ENCODE peak calls at places on chromosomes 2 and 18, in ten cellular contexts. K is endothelial cell of umbilical vein, W is transverse colon, D is Panc1, Z is stomach, R is HCT116, X is GM23338, G is breast epithelium, J is sigmoid colon, N is prostate gland. C is an unnamed sample. For H3K4me1, the result is how much of the 10 kb centered on the place peaks cover.

GRCh38 chr2:226087505-226088365 is 688.2 kb downstream of the NYAP2 start:
- DNase-seq in K (no peak), W (no peak), D (no peak), Z (no peak), R (no peak), X (no peak), G (no peak), J (no peak), N (no peak), C (no peak)

GRCh38 chr2:186639939-186640338 is 50.1 kb downstream of the ITGAV start:
- DNase-seq in K (no peak), W (no peak), D (no peak), Z (no peak), R (no peak), X (no peak), G (no peak), J (no peak), N (no peak), C (no peak)

GRCh38 chr2:219298759-219299371 is 10.3 kb downstream of the PTPRN start:
- DNase-seq in K (peak), W (peak), D (peak), Z (peak), R (peak), X (peak), G (peak), J (peak), N (peak), C (peak)

GRCh38 chr2:135773917-135774316 is 32.3 kb downstream of the UBXN4 start:
- DNase-seq in K (peak), W (no peak), D (no peak), Z (no peak), R (no peak), X (no peak), G (no peak), J (no peak), N (no peak), C (no peak)

GRCh38 chr2:167504695-167505094 is 616.4 kb downstream of the XIRP2 start:
- DNase-seq in K (no peak), W (no peak), D (no peak), Z (no peak), R (no peak), X (no peak), G (no peak), J (no peak), N (no peak), C (no peak)

GRCh38 chr2:217827430-217828201 is 175.2 kb downstream of the TNS1 start:
- DNase-seq in K (peak), W (no peak), D (no peak), Z (no peak), R (no peak), X (no peak), G (no peak), J (no peak), N (no peak), C (no peak)

GRCh38 chr2:154758871-154759270 is 60.4 kb downstream of the KCNJ3 start:
- DNase-seq in K (no peak), W (no peak), D (no peak), Z (no peak), R (no peak), X (no peak), G (no peak), J (no peak), N (no peak), C (no peak)

GRCh38 chr2:240237609-240238151 is 97.2 kb upstream of the OTOS start:
- DNase-seq in K (peak), W (no peak), D (no peak), Z (peak), R (no peak), X (no peak), G (no peak), J (peak), N (no peak), C (no peak)

GRCh38 chr2:234457421-234457820 is 39.5 kb downstream of the ARL4C start:
- DNase-seq in K (no peak), W (no peak), D (no peak), Z (no peak), R (no peak), X (no peak), G (no peak), J (no peak), N (no peak), C (no peak)

GRCh38 chr2:40786636-40787035 is 334.7 kb upstream of the SLC8A1 start:
- DNase-seq in K (peak), W (no peak), D (no peak), Z (no peak), R (no peak), X (no peak), G (no peak), J (no peak), N (no peak), C (no peak)

GRCh38 chr2:25692737-25693445 is 19.5 kb upstream of the DTNB start:
- DNase-seq in K (no peak), W (no peak), D (no peak), Z (no peak), R (no peak), X (no peak), G (no peak), J (no peak), N (no peak), C (no peak)

GRCh38 chr18:10140461-10140911 is 226.7 kb downstream of the VAPA start:
- DNase-seq in K (no peak), W (no peak), D (no peak), Z (no peak), R (no peak), X (peak), G (no peak), J (no peak), N (no peak), C (no peak)

GRCh38 chr2:225670111-225670974 is 270.8 kb downstream of the NYAP2 start:
- DNase-seq in K (peak), W (no peak), D (no peak), Z (no peak), R (peak), X (peak), G (no peak), J (no peak), N (no peak), C (no peak)

GRCh38 chr18:68229351-68229750 is 485.6 kb downstream of the TMX3 start:
- DNase-seq in K (no peak), W (no peak), D (no peak), Z (no peak), R (no peak), X (no peak), G (no peak), J (no peak), N (no peak), C (no peak)

GRCh38 chr2:134647607-134648256 is 71.1 kb downstream of the TMEM163 start:
- DNase-seq in K (no peak), W (no peak), D (no peak), Z (no peak), R (no peak), X (no peak), G (no peak), J (peak), N (no peak), C (no peak)

GRCh38 chr2:167345559-167345958 is 457.3 kb downstream of the XIRP2 start:
- DNase-seq in K (no peak), W (no peak), D (no peak), Z (no peak), R (no peak), X (no peak), G (no peak), J (no peak), N (no peak), C (no peak)

GRCh38 chr2:974054-974453 is 23.4 kb downstream of the SNTG2 start:
- DNase-seq in K (no peak), W (no peak), D (no peak), Z (no peak), R (no peak), X (no peak), G (no peak), J (no peak), N (no peak), C (no peak)

GRCh38 chr2:148615446-148615845 is 29.1 kb upstream of the EPC2 start:
- DNase-seq in K (peak), W (no peak), D (no peak), Z (no peak), R (no peak), X (peak), G (no peak), J (no peak), N (no peak), C (no peak)

GRCh38 chr2:134218928-134219707 is 34.8 kb upstream of the MGAT5 start:
- DNase-seq in K (no peak), W (peak), D (no peak), Z (no peak), R (no peak), X (no peak), G (peak), J (no peak), N (no peak), C (no peak)

GRCh38 chr2:73110622-73111299 is 2.0 kb downstream of the RAB11FIP5 start:
- DNase-seq in K (peak), W (peak), D (no peak), Z (no peak), R (no peak), X (no peak), G (no peak), J (no peak), N (no peak), C (no peak)

GRCh38 chr18:78242307-78242643 is 737.3 kb upstream of the SALL3 start:
- DNase-seq in K (no peak), W (peak), D (no peak), Z (no peak), R (no peak), X (no peak), G (no peak), J (peak), N (no peak), C (peak)

GRCh38 chr18:30175061-30175574 is 867.4 kb downstream of the DSC3 start:
- DNase-seq in K (no peak), W (no peak), D (no peak), Z (no peak), R (no peak), X (no peak), G (no peak), J (no peak), N (no peak), C (peak)
- H3K4me3 ChIP-seq in K (no peak), W (no peak), D (no peak), Z (no peak), R (no peak), X (no peak), G (no peak), J (no peak), N (no peak), C (no peak)

GRCh38 chr2:65067806-65068553 is 11.8 kb downstream of the CEP68 start:
- DNase-seq in K (no peak), W (no peak), D (no peak), Z (no peak), R (no peak), X (no peak), G (no peak), J (no peak), N (no peak), C (no peak)
- H3K4me1 ChIP-seq in K (under half), W (under half), D (under half), Z (under half), R (half or more), X (under half), G (under half), J (half or more), N (under half), C (half or more)

DNA sequence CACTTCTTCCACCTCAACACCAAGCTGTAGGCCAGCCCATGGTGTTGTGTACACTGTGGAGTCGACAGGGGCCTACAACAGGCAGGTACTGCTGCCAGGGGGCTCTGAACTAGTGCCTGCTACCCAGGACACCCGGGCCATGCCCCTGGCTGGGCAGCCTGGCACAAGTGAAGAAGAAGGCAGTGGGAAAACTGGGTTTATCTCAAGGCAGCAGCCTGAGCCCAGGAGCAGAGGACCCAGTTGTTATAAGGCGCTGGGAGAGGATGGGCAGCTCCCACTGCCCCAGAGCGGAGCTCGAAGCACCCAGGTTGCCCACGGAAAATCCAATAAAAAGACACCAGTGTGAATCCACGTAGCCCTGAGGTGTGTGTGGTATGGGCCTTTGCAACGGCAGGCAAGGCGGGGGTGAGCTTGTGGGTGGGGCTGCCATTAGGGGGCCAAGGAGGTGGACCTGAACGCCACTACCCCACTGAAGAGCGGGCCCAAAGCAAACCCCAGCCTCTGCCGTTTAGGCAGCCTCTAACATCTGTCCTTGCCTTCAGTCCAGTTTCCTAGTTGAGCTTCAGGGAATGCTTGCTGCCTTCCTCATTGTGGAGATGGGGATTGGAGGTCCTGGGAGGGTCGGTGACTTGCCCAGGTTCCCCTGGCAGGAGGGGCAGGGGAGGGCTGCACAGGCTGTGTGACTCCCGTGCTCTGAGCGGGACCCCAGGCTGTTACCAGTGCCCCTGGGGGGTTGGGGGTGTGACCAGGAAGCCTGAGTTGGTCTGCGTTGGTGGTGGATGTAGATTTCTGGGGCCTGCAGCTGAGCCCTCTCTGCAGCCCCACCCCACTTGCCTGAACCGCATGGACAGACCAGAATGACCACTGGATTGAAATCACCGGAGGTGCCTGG is 16.0 kb downstream of the ARID5A start:
- DNase-seq in K (no peak), W (no peak), D (no peak), Z (no peak), R (no peak), X (no peak), G (no peak), J (no peak), N (no peak), C (no peak)
- TF ChIP-seq POLR2AphosphoS5 in K (no peak), W (no peak), D (no peak), Z (no peak), R (no peak), X (no peak), G (no peak), J (no peak), N (no peak), C (no peak)

DNA sequence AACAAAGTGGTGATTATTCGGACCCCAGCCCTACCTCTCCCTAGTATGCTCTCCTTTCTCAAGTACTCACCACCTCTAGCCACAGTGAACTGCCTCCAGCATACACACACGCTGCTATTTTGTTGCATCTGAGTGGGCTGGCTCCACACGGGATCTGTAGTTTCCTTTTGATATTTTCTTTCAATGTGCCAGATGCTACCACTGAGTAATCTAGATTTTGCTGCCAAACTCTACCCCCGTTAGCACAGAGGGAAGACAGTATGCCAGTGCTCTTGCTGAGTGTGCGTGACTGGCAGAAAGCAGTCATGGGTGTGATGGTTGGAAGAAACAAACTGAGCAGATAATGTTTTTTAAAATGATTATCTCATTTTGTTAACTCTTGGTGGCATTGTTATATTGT is 11.6 kb downstream of the CFLAR start:
- DNase-seq in K (peak), W (no peak), D (no peak), Z (no peak), R (no peak), X (no peak), G (no peak), J (no peak), N (no peak), C (no peak)
- H3K4me3 ChIP-seq in K (no peak), W (no peak), D (peak), Z (peak), R (no peak), X (no peak), G (peak), J (no peak), N (no peak), C (peak)

C was measured in suprapubic skin.